ENCODE peak calls at places on chromosomes 4 and X, in seven cellular contexts. V, R, L, A, K, O and Y are unnamed samples.

GRCh38 chr4:176467011-176467410 is 147.2 kb downstream of the SPCS3 start:
- DNase-seq in R (no peak), V (no peak), L (no peak), K (no peak), O (no peak), A (no peak), Y (no peak)

GRCh38 chr4:167475951-167476350 is 241.7 kb upstream of the SPOCK3 start:
- DNase-seq in K (no peak), A (no peak), R (no peak), O (no peak), L (no peak), V (no peak), Y (no peak)

GRCh38 chrX:68999351-68999750 is 165.9 kb downstream of the PJA1 start:
- DNase-seq in V (peak; percentile 27), L (no peak), R (no peak), A (no peak), O (peak; percentile 92), K (no peak), Y (no peak)

GRCh38 chr4:156889616-156890594 is 81.7 kb downstream of the PDGFC start:
- DNase-seq in L (no peak), A (peak; percentile 74), O (no peak), K (no peak), V (no peak), R (no peak), Y (no peak)

GRCh38 chrX:148567229-148567628 is 66.8 kb downstream of the AFF2 start:
- DNase-seq in R (no peak), A (no peak), L (no peak), K (no peak), O (no peak), V (no peak), Y (no peak)

GRCh38 chr4:38461342-38461741 is 202.7 kb upstream of the KLF3 start:
- DNase-seq in R (no peak), L (no peak), O (no peak), A (no peak), V (no peak), K (no peak), Y (no peak)

GRCh38 chr4:1759170-1759817 is 33.8 kb upstream of the FGFR3 start:
- DNase-seq in A (no peak), R (no peak), V (peak; percentile 74), K (no peak), O (no peak), L (no peak), Y (no peak)

GRCh38 chr4:99405433-99406115 is 29.6 kb downstream of the ADH7 start:
- DNase-seq in O (peak; percentile 83), V (peak; percentile 92), K (peak; percentile 59), R (no peak), A (peak; percentile 87), L (no peak), Y (peak; percentile 12)

GRCh38 chr4:16196482-16197393 is 29.5 kb downstream of the TAPT1 start:
- DNase-seq in A (no peak), R (peak; percentile 30), V (peak; percentile 49), L (no peak), O (peak; percentile 86), K (no peak), Y (no peak)

GRCh38 chr4:102761478-102761790 is 666 bp upstream of the MANBA start:
- DNase-seq in V (no peak), A (no peak), L (no peak), O (peak; percentile 4), R (no peak), K (no peak), Y (no peak)

GRCh38 chr4:108170729-108171540 is 2.2 kb upstream of the LEF1 start:
- DNase-seq in R (no peak), K (no peak), A (no peak), L (no peak), V (peak; percentile 59), O (no peak), Y (peak; percentile 36)

GRCh38 chr4:108172780-108173598 is 4.3 kb upstream of the LEF1 start:
- DNase-seq in A (no peak), O (peak; percentile 10), K (no peak), L (peak; percentile 62), V (peak; percentile 80), R (peak; percentile 12), Y (peak; percentile 78)

GRCh38 chr4:108173599-108174057 is 4.9 kb upstream of the LEF1 start:
- DNase-seq in L (no peak), V (no peak), R (no peak), O (no peak), K (no peak), A (no peak), Y (no peak)

GRCh38 chr4:108171541-108172230 is 3.0 kb upstream of the LEF1 start:
- DNase-seq in K (no peak), O (no peak), R (no peak), L (peak; percentile 38), V (peak; percentile 76), A (no peak), Y (peak; percentile 30)

GRCh38 chr4:108172231-108172779 is 3.6 kb upstream of the LEF1 start:
- DNase-seq in R (no peak), L (peak; percentile 43), K (peak; percentile 58), A (no peak), V (no peak), O (no peak), Y (peak; percentile 65)
- TF ChIP-seq CTCF in R (no peak), L (no peak), K (peak; percentile 63), A (no peak), V (peak; percentile 49), O (no peak), Y (peak; percentile 38)

GRCh38 chr4:108397850-108398249 is 222.5 kb upstream of the RPL34 start:
- DNase-seq in K (no peak), L (no peak), R (no peak), O (no peak), V (no peak), A (no peak), Y (no peak)

GRCh38 chr4:108398326-108398725 is 222.1 kb upstream of the RPL34 start:
- DNase-seq in O (no peak), L (no peak), A (no peak), V (no peak), K (no peak), R (no peak), Y (no peak)

GRCh38 chr4:108396900-108397299 is 223.5 kb upstream of the RPL34 start:
- DNase-seq in A (no peak), R (no peak), O (no peak), L (no peak), K (no peak), V (no peak), Y (no peak)

GRCh38 chr4:108395786-108396185 is 224.6 kb upstream of the RPL34 start:
- DNase-seq in V (no peak), O (no peak), K (no peak), L (no peak), R (no peak), A (no peak), Y (no peak)

DNA sequence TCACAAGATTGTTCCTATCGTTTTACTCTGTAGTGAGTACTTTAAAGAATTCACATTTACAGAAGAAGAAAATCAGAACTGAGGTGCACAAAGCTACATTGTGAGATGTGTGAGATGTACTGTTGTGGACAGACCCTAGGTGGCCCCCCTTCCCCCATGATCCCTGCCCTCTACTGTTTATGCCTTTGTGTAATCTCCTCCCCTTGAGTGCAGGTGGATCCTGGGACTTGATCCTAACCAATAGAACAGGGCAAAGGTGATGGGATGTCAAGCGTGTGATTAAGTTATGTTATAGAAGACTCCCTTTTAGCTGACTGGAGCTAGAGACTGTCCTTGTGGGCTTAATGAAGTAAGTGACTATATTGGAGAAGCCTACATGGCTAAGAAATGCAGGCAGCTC is 225.1 kb upstream of the LEF1 start:
- DNase-seq in V (no peak), A (no peak), L (no peak), K (no peak), R (no peak), O (no peak), Y (no peak)
- TF ChIP-seq CTCF in V (peak; percentile 38), A (no peak), L (no peak), K (no peak), R (no peak), O (no peak), Y (no peak)

GRCh38 chr4:23680616-23681518 is 209.0 kb downstream of the PPARGC1A start:
- DNase-seq in R (no peak), O (no peak), A (no peak), L (no peak), K (no peak), V (no peak), Y (no peak)
- TF ChIP-seq CTCF in R (no peak), O (no peak), A (no peak), L (no peak), K (no peak), V (no peak), Y (no peak)

GRCh38 chrX:145825896-145826295 is 8.3 kb downstream of the SLITRK2 start:
- DNase-seq in R (no peak), L (no peak), K (no peak), V (peak; percentile 44), O (peak; percentile 31), A (no peak), Y (no peak)
- TF ChIP-seq CTCF in R (no peak), L (no peak), K (peak; percentile 57), V (peak; percentile 66), O (peak; percentile 39), A (no peak), Y (peak; percentile 48)

DNA sequence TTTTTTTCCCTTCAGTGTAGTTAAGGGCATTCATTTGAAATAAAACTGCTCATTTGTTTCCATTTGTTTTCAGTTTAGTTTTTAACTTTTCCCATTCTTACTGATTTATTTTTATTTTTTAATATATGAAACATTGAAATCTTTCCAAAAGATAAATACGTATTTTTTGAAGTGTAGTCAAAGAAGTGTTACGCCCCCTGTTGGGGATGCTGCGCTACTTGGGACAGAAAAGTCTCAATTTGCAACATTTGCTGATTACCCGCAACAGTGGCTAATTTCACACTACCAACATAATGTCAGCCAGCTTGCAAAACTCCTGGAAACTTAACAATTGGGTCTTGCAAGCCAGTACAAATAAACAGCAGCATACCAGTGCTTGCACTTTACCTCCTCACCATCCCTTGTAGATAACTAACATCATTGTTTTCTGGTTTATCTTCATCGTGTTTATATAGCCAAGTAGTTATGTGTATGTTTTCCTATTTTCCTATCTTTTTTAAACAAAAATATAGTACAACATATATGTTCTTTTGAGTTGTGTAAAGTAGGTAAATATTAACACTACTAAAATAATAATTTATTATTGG is 158.6 kb downstream of the STPG2 start:
- DNase-seq in R (no peak), K (no peak), A (no peak), V (peak; percentile 70), L (no peak), O (peak; percentile 26), Y (no peak)
- TF ChIP-seq CTCF in R (peak; percentile 33), K (peak; percentile 55), A (no peak), V (peak; percentile 83), L (no peak), O (peak; percentile 66), Y (peak; percentile 28)

DNA sequence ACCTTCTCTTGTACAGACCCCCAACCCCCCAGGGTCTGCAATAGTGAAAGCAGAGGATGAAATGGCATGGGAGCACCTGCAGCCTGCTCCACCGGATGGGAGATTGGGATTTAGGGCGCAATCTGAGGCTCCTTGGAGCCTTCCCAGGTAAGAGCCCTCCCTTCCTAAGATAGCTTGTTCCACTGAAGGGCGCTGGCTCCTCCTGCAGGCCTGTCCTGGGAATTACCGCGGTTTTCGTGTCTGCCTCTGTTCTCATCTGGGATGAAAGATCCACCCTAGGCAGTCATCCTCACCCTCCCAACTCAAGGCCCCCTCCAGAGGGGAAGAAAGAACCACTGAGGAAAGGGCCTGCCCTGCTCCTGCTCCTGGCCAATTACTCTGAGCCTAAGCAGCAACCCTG is 547.6 kb downstream of the SMARCA1 start:
- DNase-seq in A (no peak), R (no peak), V (peak; percentile 93), L (peak; percentile 59), O (peak; percentile 33), K (peak; percentile 61), Y (peak; percentile 17)
- TF ChIP-seq CTCF in A (peak; percentile 32), R (no peak), V (peak; percentile 95), L (no peak), O (peak; percentile 57), K (peak; percentile 85), Y (peak; percentile 68)